ENCODE peak calls at places on chromosomes 2 and 18, in five cellular contexts. Y is NAMALWA, T is fibroblast of mammary gland, H is NCI-H774, B is NCI-H524. P is an unnamed sample.

GRCh38 chr2:1494906-1495305 is 81.6 kb downstream of the TPO start:
- DNase-seq in T (no peak), H (no peak), B (no peak), Y (no peak), P (no peak)

GRCh38 chr2:140186201-140186775 is 1406.1 kb upstream of the NXPH2 start:
- DNase-seq in H (no peak), B (no peak), T (no peak), Y (no peak), P (no peak)

GRCh38 chr2:127597046-127597983 is 48.6 kb upstream of the GPR17 start:
- DNase-seq in H (no peak), Y (no peak), T (no peak), B (no peak), P (no peak)

GRCh38 chr2:132400169-132400900 is 16.3 kb upstream of the GPR39 start:
- DNase-seq in Y (no peak), B (no peak), T (peak), H (no peak), P (no peak)

GRCh38 chr2:173999272-173999671 is 34.1 kb upstream of the SP3 start:
- DNase-seq in B (no peak), T (no peak), H (no peak), Y (no peak), P (no peak)

GRCh38 chr2:54471221-54471711 is 15.1 kb downstream of the SPTBN1 start:
- DNase-seq in Y (peak), T (peak), B (no peak), H (no peak), P (peak)

GRCh38 chr2:120904825-120905224 is 169.2 kb downstream of the GLI2 start:
- DNase-seq in T (no peak), H (no peak), B (no peak), Y (no peak), P (no peak)

GRCh38 chr2:121925466-121925865 is 170.0 kb downstream of the TSN start:
- DNase-seq in H (no peak), B (no peak), T (peak), Y (no peak), P (no peak)

GRCh38 chr2:33134086-33134763 is 187.5 kb downstream of the LTBP1 start:
- DNase-seq in H (no peak), T (peak), B (peak), Y (no peak), P (peak)

GRCh38 chr2:178870703-178871102 is 63.5 kb upstream of the TTN start:
- DNase-seq in T (peak), H (no peak), Y (no peak), B (no peak), P (no peak)

GRCh38 chr2:23828986-23829385 is 97.9 kb downstream of the ATAD2B start:
- DNase-seq in H (no peak), B (no peak), T (peak), Y (no peak), P (no peak)

GRCh38 chr2:62383843-62384242 is 122.2 kb downstream of the TMEM17 start:
- DNase-seq in Y (no peak), B (no peak), T (peak), H (no peak), P (no peak)

GRCh38 chr18:79628416-79629248 is 51.0 kb upstream of the CTDP1 start:
- DNase-seq in H (no peak), B (no peak), Y (no peak), T (no peak), P (no peak)

GRCh38 chr18:3457261-3457724 is 7.3 kb downstream of the TGIF1 start:
- DNase-seq in T (no peak), H (no peak), Y (no peak), B (no peak), P (no peak)

GRCh38 chr2:38690499-38691420 is 24.8 kb downstream of the GALM start:
- DNase-seq in Y (no peak), T (peak), H (no peak), B (no peak), P (peak)

GRCh38 chr2:80007722-80008503 is 296.6 kb downstream of the LRRTM1 start:
- DNase-seq in H (no peak), Y (no peak), B (no peak), T (no peak), P (no peak)

GRCh38 chr2:159249955-159250723 is 36.4 kb downstream of the WDSUB1 start:
- DNase-seq in Y (peak), H (peak), B (no peak), T (peak), P (no peak)

GRCh38 chr2:105950521-105951389 is 206.0 kb downstream of the NCK2 start:
- DNase-seq in H (no peak), Y (no peak), B (peak), T (no peak), P (no peak)

GRCh38 chr2:241095594-241096290 is 6.3 kb downstream of the MTERF4 start:
- DNase-seq in Y (no peak), B (no peak), T (no peak), H (no peak), P (no peak)

GRCh38 chr2:110105608-110106467 is 9.8 kb downstream of the MALL start:
- DNase-seq in Y (no peak), H (no peak), B (no peak), T (peak), P (no peak)

GRCh38 chr2:46010925-46011490 is 286.2 kb upstream of the EPAS1 start:
- DNase-seq in H (no peak), T (peak), B (peak), Y (peak), P (no peak)

GRCh38 chr2:120231974-120232635 is 8.9 kb upstream of the TMEM185B start:
- DNase-seq in H (no peak), T (peak), Y (peak), B (no peak), P (no peak)

P was measured in brain pericyte.